ENCODE peak calls at places on chromosomes 4 and X, in six cellular contexts. One of them, this sample, is unnamed.

GRCh38 chrX:45628041-45628440 is 427.4 kb upstream of the DIPK2B start:
- DNase-seq in activated CD4-positive, alpha-beta T cell treated with anti-CD3 and anti-CD28 coated beads for 1 hour: no peak
- DNase-seq in heart right ventricle: no peak
- DNase-seq in fibroblast of mammary gland: peak; percentile 35
- DNase-seq in NCI-H1105 treated with DMSO at 0.1 percent for 48 hours: no peak
- DNase-seq in astrocyte of the spinal cord: no peak
- DNase-seq in this sample: no peak

GRCh38 chrX:41705680-41706374 is 17.1 kb downstream of the GPR34 start:
- DNase-seq in activated CD4-positive, alpha-beta T cell treated with anti-CD3 and anti-CD28 coated beads for 1 hour: no peak
- DNase-seq in heart right ventricle: no peak
- DNase-seq in fibroblast of mammary gland: no peak
- DNase-seq in NCI-H1105 treated with DMSO at 0.1 percent for 48 hours: no peak
- DNase-seq in astrocyte of the spinal cord: no peak
- DNase-seq in this sample: no peak

GRCh38 chrX:40121618-40122017 is 23.9 kb upstream of the BCOR start:
- DNase-seq in activated CD4-positive, alpha-beta T cell treated with anti-CD3 and anti-CD28 coated beads for 1 hour: no peak
- DNase-seq in heart right ventricle: no peak
- DNase-seq in fibroblast of mammary gland: no peak
- DNase-seq in NCI-H1105 treated with DMSO at 0.1 percent for 48 hours: no peak
- DNase-seq in astrocyte of the spinal cord: no peak
- DNase-seq in this sample: no peak

GRCh38 chrX:49073641-49074575 is at the start of gene PRAF2:
- DNase-seq in activated CD4-positive, alpha-beta T cell treated with anti-CD3 and anti-CD28 coated beads for 1 hour: peak; percentile 85
- DNase-seq in heart right ventricle: peak; percentile 90
- DNase-seq in fibroblast of mammary gland: peak; percentile 89
- DNase-seq in NCI-H1105 treated with DMSO at 0.1 percent for 48 hours: peak; percentile 84
- DNase-seq in astrocyte of the spinal cord: peak; percentile 91
- DNase-seq in this sample: peak; percentile 91

GRCh38 chr4:6619466-6620255 is 20.8 kb upstream of the MRFAP1 start:
- DNase-seq in activated CD4-positive, alpha-beta T cell treated with anti-CD3 and anti-CD28 coated beads for 1 hour: no peak
- DNase-seq in heart right ventricle: no peak
- DNase-seq in fibroblast of mammary gland: no peak
- DNase-seq in NCI-H1105 treated with DMSO at 0.1 percent for 48 hours: no peak
- DNase-seq in astrocyte of the spinal cord: no peak
- DNase-seq in this sample: no peak

GRCh38 chrX:317424-318067 is 1.1 kb downstream of the GTPBP6 start:
- DNase-seq in activated CD4-positive, alpha-beta T cell treated with anti-CD3 and anti-CD28 coated beads for 1 hour: no peak
- DNase-seq in heart right ventricle: no peak
- DNase-seq in fibroblast of mammary gland: no peak
- DNase-seq in NCI-H1105 treated with DMSO at 0.1 percent for 48 hours: no peak
- DNase-seq in astrocyte of the spinal cord: no peak
- DNase-seq in this sample: no peak

GRCh38 chr4:5894266-5894665 is 1.4 kb upstream of the CRMP1 start:
- DNase-seq in activated CD4-positive, alpha-beta T cell treated with anti-CD3 and anti-CD28 coated beads for 1 hour: no peak
- DNase-seq in heart right ventricle: no peak
- DNase-seq in fibroblast of mammary gland: no peak
- DNase-seq in NCI-H1105 treated with DMSO at 0.1 percent for 48 hours: no peak
- DNase-seq in astrocyte of the spinal cord: no peak
- DNase-seq in this sample: no peak

GRCh38 chr4:182975806-182976205 is 58.6 kb upstream of the DCTD start:
- DNase-seq in activated CD4-positive, alpha-beta T cell treated with anti-CD3 and anti-CD28 coated beads for 1 hour: no peak
- DNase-seq in heart right ventricle: no peak
- DNase-seq in fibroblast of mammary gland: peak; percentile 77
- DNase-seq in NCI-H1105 treated with DMSO at 0.1 percent for 48 hours: no peak
- DNase-seq in astrocyte of the spinal cord: peak; percentile 72
- DNase-seq in this sample: no peak

GRCh38 chrX:40474205-40474626 is 106.6 kb upstream of the ATP6AP2 start:
- DNase-seq in activated CD4-positive, alpha-beta T cell treated with anti-CD3 and anti-CD28 coated beads for 1 hour: no peak
- DNase-seq in heart right ventricle: no peak
- DNase-seq in fibroblast of mammary gland: no peak
- DNase-seq in NCI-H1105 treated with DMSO at 0.1 percent for 48 hours: no peak
- DNase-seq in astrocyte of the spinal cord: peak; percentile 44
- DNase-seq in this sample: no peak

GRCh38 chr4:184417802-184418511 is 56.4 kb downstream of the IRF2 start:
- DNase-seq in activated CD4-positive, alpha-beta T cell treated with anti-CD3 and anti-CD28 coated beads for 1 hour: no peak
- DNase-seq in heart right ventricle: no peak
- DNase-seq in fibroblast of mammary gland: peak; percentile 94
- DNase-seq in NCI-H1105 treated with DMSO at 0.1 percent for 48 hours: no peak
- DNase-seq in astrocyte of the spinal cord: peak; percentile 86
- DNase-seq in this sample: no peak